ENCODE peak calls at places on chromosomes 13 and 19, in six cellular contexts. C is heart left ventricle, B is mesenchymal stem cell, A is astrocyte, Q is heart right ventricle, P is endodermal cell. T is an unnamed sample.

GRCh38 chr13:112887151-112887550 is 81.9 kb upstream of the MCF2L start:
- DNase-seq in Q (no peak), C (peak; percentile 6), A (no peak), B (no peak), P (no peak), T (no peak)

GRCh38 chr13:31964168-31964567 is 67.4 kb upstream of the FRY start:
- DNase-seq in C (no peak), A (no peak), P (no peak), Q (no peak), B (no peak), T (no peak)

GRCh38 chr19:15779756-15780476 is 7.5 kb upstream of the OR10H5 start:
- DNase-seq in C (peak; percentile 79), P (no peak), B (no peak), A (no peak), Q (peak; percentile 76), T (peak; percentile 9)

GRCh38 chr19:48724796-48725753 is 5.5 kb upstream of the MAMSTR start:
- DNase-seq in C (peak; percentile 83), B (peak; percentile 97), Q (no peak), A (peak; percentile 71), P (peak; percentile 69), T (peak; percentile 50)

GRCh38 chr19:51251453-51251790 is 542 bp downstream of the SIGLECL1 start:
- DNase-seq in B (no peak), Q (no peak), P (no peak), A (no peak), C (no peak), T (no peak)

GRCh38 chr13:29465741-29466293 is 129.7 kb downstream of the SLC7A1 start:
- DNase-seq in Q (peak; percentile 38), B (peak; percentile 68), C (peak; percentile 67), A (peak; percentile 79), P (no peak), T (peak; percentile 28)

GRCh38 chr19:55581828-55582223 is 1.2 kb upstream of the ZNF579 start:
- DNase-seq in P (no peak), Q (no peak), C (no peak), A (no peak), B (no peak), T (no peak)

GRCh38 chr13:110073982-110074381 is 233.0 kb downstream of the COL4A1 start:
- DNase-seq in A (no peak), B (no peak), C (no peak), Q (no peak), P (no peak), T (peak; percentile 6)

GRCh38 chr13:105207586-105208293 is 1327.7 kb downstream of the EFNB2 start:
- DNase-seq in P (no peak), Q (no peak), B (peak; percentile 25), A (peak; percentile 18), C (no peak), T (no peak)

GRCh38 chr19:17108453-17108784 is 32.8 kb downstream of the MYO9B start:
- DNase-seq in B (no peak), P (no peak), A (no peak), Q (no peak), C (no peak), T (no peak)

GRCh38 chr13:113073942-113074341 is 31.6 kb upstream of the F7 start:
- DNase-seq in Q (peak; percentile 0), P (no peak), A (no peak), B (no peak), C (no peak), T (no peak)

GRCh38 chr13:43006893-43007631 is 15.0 kb upstream of the EPSTI1 start:
- DNase-seq in P (no peak), Q (no peak), C (no peak), A (peak; percentile 76), B (peak; percentile 43), T (peak; percentile 65)

GRCh38 chr13:32211788-32212187 is 103.4 kb downstream of the ZAR1L start:
- DNase-seq in A (peak; percentile 98), C (peak; percentile 43), B (peak; percentile 92), P (no peak), Q (no peak), T (no peak)

GRCh38 chr19:39327990-39328705 is 7.5 kb upstream of the LRFN1 start:
- DNase-seq in Q (peak; percentile 85), A (peak; percentile 16), C (peak; percentile 76), B (peak; percentile 65), P (peak; percentile 97), T (peak; percentile 79)

GRCh38 chr13:112247471-112248405 is 128.4 kb upstream of the SPACA7 start:
- DNase-seq in Q (no peak), A (no peak), P (peak; percentile 46), B (no peak), C (no peak), T (no peak)

GRCh38 chr13:35888327-35888940 is 242.7 kb downstream of the DCLK1 start:
- DNase-seq in Q (no peak), P (no peak), A (peak; percentile 58), B (no peak), C (no peak), T (peak; percentile 20)

GRCh38 chr19:28746486-28746885 is 466.5 kb downstream of the UQCRFS1 start:
- DNase-seq in A (no peak), P (no peak), Q (no peak), C (no peak), B (no peak), T (no peak)

GRCh38 chr13:74246398-74246975 is 112.3 kb upstream of the KLF12 start:
- DNase-seq in A (peak; percentile 49), Q (no peak), P (no peak), C (peak; percentile 40), B (no peak), T (no peak)

GRCh38 chr19:10027158-10027997 is 14.1 kb downstream of the RDH8 start:
- DNase-seq in B (peak; percentile 86), C (peak; percentile 96), A (peak; percentile 74), Q (peak; percentile 96), P (peak; percentile 99), T (peak; percentile 98)

GRCh38 chr19:55113570-55114039 is 3.8 kb downstream of the PPP1R12C start:
- DNase-seq in A (peak; percentile 78), Q (peak; percentile 85), C (peak; percentile 97), B (peak; percentile 99), P (peak; percentile 89), T (no peak)

GRCh38 chr13:106528711-106529414 is 6.6 kb downstream of the EFNB2 start:
- DNase-seq in P (peak; percentile 81), Q (no peak), C (no peak), B (no peak), A (no peak), T (no peak)

GRCh38 chr19:36257512-36257876 is 42.6 kb downstream of the ZNF146 start:
- DNase-seq in B (no peak), A (no peak), Q (peak; percentile 59), C (peak; percentile 66), P (no peak), T (no peak)

GRCh38 chr13:20387441-20387971 is 138.2 kb downstream of the CRYL1 start:
- DNase-seq in B (no peak), Q (no peak), A (peak; percentile 51), P (no peak), C (no peak), T (peak; percentile 95)

GRCh38 chr19:44954278-44954648 is 917 bp upstream of the CLPTM1 start:
- DNase-seq in C (no peak), Q (no peak), P (no peak), B (no peak), A (no peak), T (no peak)
- H3K4me1 ChIP-seq in C (peaks cover 41% of the 10 kb centered on the region), Q (peaks cover 45% of the 10 kb centered on the region), P (peaks cover 7% of the 10 kb centered on the region), B (peaks cover 16% of the 10 kb centered on the region), A (peaks cover 14% of the 10 kb centered on the region), T (peaks cover 11% of the 10 kb centered on the region)

GRCh38 chr13:75703768-75704167 is 67.6 kb downstream of the LMO7 start:
- DNase-seq in P (no peak), Q (no peak), B (no peak), C (no peak), A (no peak), T (no peak)
- H3K27ac ChIP-seq in P (no peak overlapping the region), Q (no peak overlapping the region), B (no peak overlapping the region), C (no peak overlapping the region), A (peak overlapping the region; percentile 93), T (peak overlapping the region; percentile 100)

DNA sequence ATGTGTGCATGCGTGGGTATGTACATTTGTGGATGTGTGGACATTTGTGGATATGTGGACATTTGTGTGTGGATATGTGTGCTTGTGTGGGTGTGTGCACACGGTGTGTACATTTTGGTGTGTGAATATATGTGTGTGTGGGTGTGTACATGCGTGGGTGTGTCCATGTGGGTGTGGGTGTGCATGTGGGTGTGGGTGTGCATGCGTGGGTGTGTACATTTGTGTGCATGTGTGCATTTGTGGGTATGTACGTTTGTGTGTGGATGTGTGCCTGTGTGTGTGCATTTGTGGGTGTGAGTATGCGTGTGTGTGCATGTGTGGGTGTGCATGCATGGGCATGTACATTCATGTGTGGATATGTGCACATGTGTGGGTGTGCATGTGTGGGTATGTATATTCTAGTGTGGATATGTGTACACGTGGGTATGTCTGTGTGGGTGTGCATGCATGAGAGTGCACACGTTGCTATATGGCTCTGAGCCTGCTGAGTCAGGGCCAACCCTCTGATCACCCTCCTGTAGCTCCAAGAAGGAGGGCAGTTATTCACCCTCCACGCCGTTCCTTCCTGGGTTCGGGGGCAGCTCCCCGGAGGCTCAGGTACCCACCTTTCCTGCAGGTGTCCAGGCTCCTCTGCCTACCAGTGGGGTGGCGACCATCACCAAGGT is 20.3 kb downstream of the COMP start:
- DNase-seq in A (no peak), Q (no peak), P (no peak), B (no peak), C (no peak), T (no peak)
- H3K4me1 ChIP-seq in A (peaks cover 3% of the 10 kb centered on the region), Q (no peaks in the 10 kb centered on the region), P (no peaks in the 10 kb centered on the region), B (peaks cover 9% of the 10 kb centered on the region), C (no peaks in the 10 kb centered on the region), T (peaks cover 4% of the 10 kb centered on the region)

GRCh38 chr19:1051791-1052190 is 11.9 kb downstream of the ABCA7 start:
- DNase-seq in P (no peak), Q (no peak), C (no peak), B (no peak), A (no peak), T (no peak)

GRCh38 chr19:1053176-1054101 is 13.5 kb upstream of the ARHGAP45 start:
- DNase-seq in A (no peak), P (no peak), Q (no peak), C (no peak), B (no peak), T (no peak)

GRCh38 chr19:1050989-1051788 is 11.3 kb downstream of the ABCA7 start:
- DNase-seq in Q (no peak), P (no peak), B (no peak), A (no peak), C (no peak), T (no peak)

GRCh38 chr19:1054102-1055027 is 12.6 kb upstream of the ARHGAP45 start:
- DNase-seq in Q (no peak), P (no peak), A (no peak), C (no peak), B (no peak), T (no peak)

GRCh38 chr19:1052349-1052967 is 12.6 kb downstream of the ABCA7 start:
- DNase-seq in C (no peak), B (no peak), P (no peak), Q (no peak), A (no peak), T (no peak)
- H3K27ac ChIP-seq in C (no peak overlapping the region), B (no peak overlapping the region), P (no peak overlapping the region), Q (no peak overlapping the region), A (no peak overlapping the region), T (no peak overlapping the region)

GRCh38 chr19:35080613-35081170 is 34.9 kb upstream of the FXYD3 start:
- DNase-seq in A (no peak), B (no peak), P (no peak), C (no peak), Q (no peak), T (no peak)
- H3K4me1 ChIP-seq in A (no peaks in the 10 kb centered on the region), B (no peaks in the 10 kb centered on the region), P (no peaks in the 10 kb centered on the region), C (no peaks in the 10 kb centered on the region), Q (no peaks in the 10 kb centered on the region), T (no peaks in the 10 kb centered on the region)